ENCODE peak calls at places on chromosomes 11 and 22, in seven cellular contexts. B, I, J, H, T, F and Y are unnamed samples.

GRCh38 chr11:120334894-120335462 is 1.2 kb upstream of the ARHGEF12 start:
- DNase-seq in I (peak), H (peak), B (peak), J (peak), F (peak), T (peak), Y (no peak)

GRCh38 chr11:94664336-94664735 is 97.2 kb downstream of the PIWIL4 start:
- DNase-seq in H (peak), J (no peak), B (no peak), T (no peak), F (no peak), I (no peak), Y (no peak)

GRCh38 chr11:122261546-122261945 is 145.5 kb upstream of the BLID start:
- DNase-seq in F (no peak), B (no peak), I (no peak), H (no peak), T (no peak), J (no peak), Y (no peak)

GRCh38 chr22:46576556-46577351 is 39.3 kb upstream of the CELSR1 start:
- DNase-seq in T (peak), I (peak), H (peak), F (peak), B (peak), J (no peak), Y (peak)

GRCh38 chr11:84437129-84438123 is 1151.3 kb upstream of the CCDC90B start:
- DNase-seq in H (no peak), F (peak), J (no peak), I (no peak), T (no peak), B (no peak), Y (no peak)

GRCh38 chr11:128355558-128355957 is 231.8 kb downstream of the ETS1 start:
- DNase-seq in B (no peak), J (no peak), I (no peak), T (no peak), F (no peak), H (no peak), Y (no peak)

GRCh38 chr22:22918297-22918965 is 30.8 kb downstream of the IGLL5 start:
- DNase-seq in B (no peak), T (no peak), F (no peak), I (no peak), H (no peak), J (no peak), Y (no peak)

GRCh38 chr11:65089621-65090020 is 5.6 kb downstream of the ZFPL1 start:
- DNase-seq in B (no peak), F (no peak), J (no peak), H (no peak), T (no peak), I (no peak), Y (no peak)

GRCh38 chr22:32067613-32068012 is 24.6 kb downstream of the SLC5A1 start:
- DNase-seq in F (no peak), B (no peak), J (no peak), T (no peak), I (no peak), H (no peak), Y (no peak)

GRCh38 chr22:25076281-25076680 is 123.4 kb upstream of the CRYBB3 start:
- DNase-seq in T (peak), H (no peak), J (no peak), B (peak), I (no peak), F (no peak), Y (no peak)

GRCh38 chr11:110785398-110785797 is 73.2 kb upstream of the ARHGAP20 start:
- DNase-seq in T (no peak), B (no peak), F (no peak), H (no peak), I (no peak), J (no peak), Y (no peak)

GRCh38 chr11:77633856-77634425 is 3.7 kb downstream of the CLNS1A start:
- DNase-seq in I (no peak), J (no peak), F (no peak), T (no peak), B (no peak), H (no peak), Y (no peak)

GRCh38 chr11:84247931-84248330 is 961.8 kb upstream of the CCDC90B start:
- DNase-seq in B (no peak), T (no peak), F (peak), J (no peak), I (no peak), H (no peak), Y (no peak)

GRCh38 chr11:66744485-66745355 is 15.7 kb upstream of the SPTBN2 start:
- DNase-seq in B (peak), I (peak), T (peak), J (peak), F (peak), H (peak), Y (peak)

GRCh38 chr11:105862736-105863367 is 159.2 kb downstream of the MSANTD4 start:
- DNase-seq in I (no peak), T (no peak), J (peak), B (no peak), F (peak), H (peak), Y (no peak)

GRCh38 chr11:12114487-12115033 is 4.2 kb downstream of the MICAL2 start:
- DNase-seq in H (no peak), F (no peak), I (no peak), B (no peak), J (peak), T (no peak), Y (no peak)

GRCh38 chr11:76799061-76799804 is 16.1 kb downstream of the TSKU start:
- DNase-seq in B (peak), F (peak), I (peak), J (peak), T (peak), H (peak), Y (no peak)

GRCh38 chr11:111736191-111736590 is 30.0 kb downstream of the PPP2R1B start:
- DNase-seq in H (peak), F (no peak), I (no peak), J (peak), T (no peak), B (no peak), Y (no peak)

GRCh38 chr11:33620423-33621120 is 80.1 kb downstream of the C11orf91 start:
- DNase-seq in H (peak), J (peak), T (no peak), I (no peak), F (no peak), B (no peak), Y (no peak)

GRCh38 chr11:34790620-34791019 is 125.6 kb downstream of the APIP start:
- DNase-seq in I (no peak), F (no peak), J (no peak), H (no peak), T (no peak), B (no peak), Y (no peak)

GRCh38 chr11:17208257-17208999 is 642 bp upstream of the PIK3C2A start:
- DNase-seq in J (peak), I (peak), H (peak), F (peak), T (peak), B (peak), Y (peak)

GRCh38 chr22:23142546-23143105 is 836 bp upstream of the RSPH14 start:
- DNase-seq in T (no peak), F (no peak), H (no peak), J (no peak), I (no peak), B (no peak), Y (no peak)

GRCh38 chr11:123261345-123262106 is 66.5 kb upstream of the CLMP start:
- DNase-seq in B (peak), H (peak), T (peak), F (peak), I (peak), J (peak), Y (peak)

GRCh38 chr11:116231540-116231939 is 541.2 kb downstream of the BUD13 start:
- DNase-seq in I (no peak), H (no peak), J (no peak), B (no peak), T (no peak), F (no peak), Y (no peak)

GRCh38 chr11:122807731-122808485 is 30.4 kb upstream of the CRTAM start:
- DNase-seq in J (no peak), I (no peak), F (no peak), T (no peak), B (no peak), H (no peak), Y (no peak)

GRCh38 chr11:1915795-1916131 is 3.7 kb upstream of the TNNT3 start:
- DNase-seq in F (no peak), B (no peak), T (no peak), H (no peak), J (no peak), I (no peak), Y (no peak)

GRCh38 chr11:57426439-57426753 is 525 bp downstream of the SLC43A3 start:
- DNase-seq in I (no peak), H (no peak), B (peak), T (no peak), J (no peak), F (no peak), Y (no peak)

GRCh38 chr11:129611661-129612566 is 203.7 kb upstream of the TMEM45B start:
- DNase-seq in H (peak), I (no peak), B (no peak), J (peak), T (no peak), F (no peak), Y (no peak)

GRCh38 chr11:110513521-110514450 is 84.0 kb downstream of the FDX1 start:
- DNase-seq in F (no peak), I (no peak), B (no peak), J (no peak), H (peak), T (no peak), Y (no peak)

GRCh38 chr11:47161890-47162289 is 14.8 kb downstream of the ARFGAP2 start:
- DNase-seq in I (no peak), T (no peak), H (no peak), J (no peak), F (no peak), B (no peak), Y (no peak)

GRCh38 chr11:77109236-77110019 is 6.8 kb downstream of the OMP start:
- DNase-seq in T (no peak), I (no peak), H (peak), F (peak), J (no peak), B (no peak), Y (no peak)

GRCh38 chr11:66848671-66849500 is 5.6 kb downstream of the RCE1 start:
- DNase-seq in J (no peak), H (no peak), B (no peak), T (no peak), F (no peak), I (no peak), Y (no peak)

GRCh38 chr11:69562816-69563215 is 78.1 kb upstream of the CCND1 start:
- DNase-seq in F (no peak), I (no peak), T (no peak), J (no peak), H (no peak), B (no peak), Y (no peak)